ENCODE peak calls at places on chromosomes 4 and X, in six cellular contexts. U is fibroblast of mammary gland, G is astrocyte, N is transverse colon, K is fibroblast of lung, S is ELR. C is an unnamed sample.

GRCh38 chr4:100977274-100977673 is 370.1 kb downstream of the PPP3CA start:
- DNase-seq in U (no peak), G (no peak), N (no peak), K (no peak), S (no peak), C (no peak)

GRCh38 chr4:83569967-83570366 is 34.1 kb downstream of the GPAT3 start:
- DNase-seq in U (no peak), G (no peak), N (no peak), K (no peak), S (peak), C (no peak)

GRCh38 chrX:118353081-118353850 is 7.4 kb downstream of the WDR44 start:
- DNase-seq in U (no peak), G (no peak), N (no peak), K (peak), S (no peak), C (peak)

GRCh38 chrX:119252716-119253115 is 16.6 kb downstream of the PGRMC1 start:
- DNase-seq in U (no peak), G (no peak), N (no peak), K (no peak), S (no peak), C (no peak)

GRCh38 chrX:27380163-27380845 is 82.8 kb downstream of the PPP4R3C start:
- DNase-seq in U (no peak), G (no peak), N (no peak), K (no peak), S (no peak), C (no peak)

GRCh38 chr4:188332265-188332664 is 193.0 kb downstream of the TRIML1 start:
- DNase-seq in U (peak), G (no peak), N (no peak), K (no peak), S (no peak), C (no peak)

GRCh38 chrX:72054776-72055495 is 76.8 kb downstream of the RTL5 start:
- DNase-seq in U (no peak), G (no peak), N (no peak), K (no peak), S (no peak), C (no peak)

GRCh38 chr4:13535708-13536361 is 8.5 kb downstream of the NKX3-2 start:
- DNase-seq in U (no peak), G (no peak), N (no peak), K (no peak), S (no peak), C (peak)

GRCh38 chr4:57442834-57443291 is 332.7 kb upstream of the IGFBP7 start:
- DNase-seq in U (peak), G (peak), N (peak), K (peak), S (peak), C (peak)

GRCh38 chrX:103730746-103731508 is 20.2 kb downstream of the TMEM31 start:
- DNase-seq in U (peak), G (peak), N (no peak), K (peak), S (peak), C (peak)

GRCh38 chr4:184215709-184216328 is 1.9 kb downstream of the ENPP6 start:
- DNase-seq in U (no peak), G (no peak), N (peak), K (no peak), S (no peak), C (peak)

GRCh38 chrX:131677655-131678628 is 134.1 kb downstream of the OR13H1 start:
- DNase-seq in U (peak), G (no peak), N (peak), K (peak), S (peak), C (peak)

GRCh38 chr4:183995489-183996049 is 90.5 kb downstream of the STOX2 start:
- DNase-seq in U (no peak), G (no peak), N (no peak), K (peak), S (no peak), C (no peak)

C was measured in NCI-H82.